ENCODE peak calls at places on chromosomes 1 and 21, in six cellular contexts. One of them, this sample, is unnamed.

GRCh38 chr1:42934541-42935312 is 23.9 kb downstream of the SLC2A1 start:
- DNase-seq in activated CD4-positive, alpha-beta T cell treated with anti-CD3 and anti-CD28 coated beads for 24 hours: no peak
- DNase-seq in HEK293T: no peak
- DNase-seq in Panc1: no peak
- DNase-seq in sciatic nerve: peak; percentile 56
- DNase-seq in HuH-7: no peak
- DNase-seq in this sample: no peak

GRCh38 chr1:109880961-109881894 is 29.4 kb upstream of the CSF1 start:
- DNase-seq in activated CD4-positive, alpha-beta T cell treated with anti-CD3 and anti-CD28 coated beads for 24 hours: no peak
- DNase-seq in HEK293T: no peak
- DNase-seq in Panc1: no peak
- DNase-seq in sciatic nerve: peak; percentile 60
- DNase-seq in HuH-7: no peak
- DNase-seq in this sample: no peak

GRCh38 chr1:99645699-99646531 is at the start of gene PALMD:
- DNase-seq in activated CD4-positive, alpha-beta T cell treated with anti-CD3 and anti-CD28 coated beads for 24 hours: no peak
- DNase-seq in HEK293T: peak; percentile 33
- DNase-seq in Panc1: no peak
- DNase-seq in sciatic nerve: peak; percentile 62
- DNase-seq in HuH-7: no peak
- DNase-seq in this sample: peak; percentile 51

GRCh38 chr1:99084562-99084961 is 79.9 kb upstream of the PLPPR5 start:
- DNase-seq in activated CD4-positive, alpha-beta T cell treated with anti-CD3 and anti-CD28 coated beads for 24 hours: no peak
- DNase-seq in HEK293T: no peak
- DNase-seq in Panc1: no peak
- DNase-seq in sciatic nerve: no peak
- DNase-seq in HuH-7: no peak
- DNase-seq in this sample: no peak

GRCh38 chr21:42650033-42650370 is 3.4 kb upstream of the PDE9A start:
- DNase-seq in activated CD4-positive, alpha-beta T cell treated with anti-CD3 and anti-CD28 coated beads for 24 hours: no peak
- DNase-seq in HEK293T: no peak
- DNase-seq in Panc1: no peak
- DNase-seq in sciatic nerve: no peak
- DNase-seq in HuH-7: no peak
- DNase-seq in this sample: no peak

GRCh38 chr1:164802573-164803282 is 243.7 kb downstream of the PBX1 start:
- DNase-seq in activated CD4-positive, alpha-beta T cell treated with anti-CD3 and anti-CD28 coated beads for 24 hours: no peak
- DNase-seq in HEK293T: no peak
- DNase-seq in Panc1: no peak
- DNase-seq in sciatic nerve: no peak
- DNase-seq in HuH-7: no peak
- DNase-seq in this sample: no peak

GRCh38 chr1:23867542-23867952 is 543 bp downstream of the FUCA1 start:
- DNase-seq in activated CD4-positive, alpha-beta T cell treated with anti-CD3 and anti-CD28 coated beads for 24 hours: no peak
- DNase-seq in HEK293T: no peak
- DNase-seq in Panc1: no peak
- DNase-seq in sciatic nerve: no peak
- DNase-seq in HuH-7: peak; percentile 33
- DNase-seq in this sample: no peak

GRCh38 chr1:169044296-169044695 is 62.2 kb upstream of the ATP1B1 start:
- DNase-seq in activated CD4-positive, alpha-beta T cell treated with anti-CD3 and anti-CD28 coated beads for 24 hours: no peak
- DNase-seq in HEK293T: no peak
- DNase-seq in Panc1: no peak
- DNase-seq in sciatic nerve: no peak
- DNase-seq in HuH-7: no peak
- DNase-seq in this sample: no peak

GRCh38 chr1:93770640-93771039 is 89.0 kb upstream of the BCAR3 start:
- DNase-seq in activated CD4-positive, alpha-beta T cell treated with anti-CD3 and anti-CD28 coated beads for 24 hours: no peak
- DNase-seq in HEK293T: no peak
- DNase-seq in Panc1: no peak
- DNase-seq in sciatic nerve: no peak
- DNase-seq in HuH-7: no peak
- DNase-seq in this sample: no peak

GRCh38 chr21:46248827-46249226 is 20.3 kb upstream of the LSS start:
- DNase-seq in activated CD4-positive, alpha-beta T cell treated with anti-CD3 and anti-CD28 coated beads for 24 hours: no peak
- DNase-seq in HEK293T: no peak
- DNase-seq in Panc1: no peak
- DNase-seq in sciatic nerve: no peak
- DNase-seq in HuH-7: no peak
- DNase-seq in this sample: no peak

GRCh38 chr1:18283601-18284385 is 176.2 kb downstream of the IGSF21 start:
- DNase-seq in activated CD4-positive, alpha-beta T cell treated with anti-CD3 and anti-CD28 coated beads for 24 hours: no peak
- DNase-seq in HEK293T: no peak
- DNase-seq in Panc1: no peak
- DNase-seq in sciatic nerve: no peak
- DNase-seq in HuH-7: no peak
- DNase-seq in this sample: no peak

GRCh38 chr1:247357781-247358211 is 26.1 kb upstream of the ZNF496 start:
- DNase-seq in activated CD4-positive, alpha-beta T cell treated with anti-CD3 and anti-CD28 coated beads for 24 hours: no peak
- DNase-seq in HEK293T: no peak
- DNase-seq in Panc1: no peak
- DNase-seq in sciatic nerve: no peak
- DNase-seq in HuH-7: no peak
- DNase-seq in this sample: no peak

GRCh38 chr1:31752952-31753351 is 11.2 kb downstream of the ADGRB2 start:
- DNase-seq in activated CD4-positive, alpha-beta T cell treated with anti-CD3 and anti-CD28 coated beads for 24 hours: no peak
- DNase-seq in HEK293T: no peak
- DNase-seq in Panc1: no peak
- DNase-seq in sciatic nerve: no peak
- DNase-seq in HuH-7: no peak
- DNase-seq in this sample: no peak

GRCh38 chr1:172255223-172255560 is 165.3 kb upstream of the C1orf105 start:
- DNase-seq in activated CD4-positive, alpha-beta T cell treated with anti-CD3 and anti-CD28 coated beads for 24 hours: no peak
- DNase-seq in HEK293T: no peak
- DNase-seq in Panc1: no peak
- DNase-seq in sciatic nerve: no peak
- DNase-seq in HuH-7: no peak
- DNase-seq in this sample: no peak

GRCh38 chr1:153428790-153429189 is 12.5 kb downstream of the S100A7A start:
- DNase-seq in activated CD4-positive, alpha-beta T cell treated with anti-CD3 and anti-CD28 coated beads for 24 hours: no peak
- DNase-seq in HEK293T: no peak
- DNase-seq in Panc1: no peak
- DNase-seq in sciatic nerve: no peak
- DNase-seq in HuH-7: no peak
- DNase-seq in this sample: no peak

GRCh38 chr1:246724725-246725095 is 501 bp downstream of the SCCPDH start:
- DNase-seq in activated CD4-positive, alpha-beta T cell treated with anti-CD3 and anti-CD28 coated beads for 24 hours: no peak
- DNase-seq in HEK293T: peak; percentile 20
- DNase-seq in Panc1: no peak
- DNase-seq in sciatic nerve: no peak
- DNase-seq in HuH-7: peak; percentile 57
- DNase-seq in this sample: no peak

GRCh38 chr1:193270996-193271395 is 84.6 kb upstream of the B3GALT2 start:
- DNase-seq in activated CD4-positive, alpha-beta T cell treated with anti-CD3 and anti-CD28 coated beads for 24 hours: no peak
- DNase-seq in HEK293T: no peak
- DNase-seq in Panc1: no peak
- DNase-seq in sciatic nerve: no peak
- DNase-seq in HuH-7: no peak
- DNase-seq in this sample: no peak

GRCh38 chr1:207026177-207026576 is 6.4 kb downstream of the C1orf116 start:
- DNase-seq in activated CD4-positive, alpha-beta T cell treated with anti-CD3 and anti-CD28 coated beads for 24 hours: no peak
- DNase-seq in HEK293T: no peak
- DNase-seq in Panc1: no peak
- DNase-seq in sciatic nerve: no peak
- DNase-seq in HuH-7: no peak
- DNase-seq in this sample: no peak

GRCh38 chr1:183279835-183280234 is 93.8 kb downstream of the LAMC2 start:
- DNase-seq in activated CD4-positive, alpha-beta T cell treated with anti-CD3 and anti-CD28 coated beads for 24 hours: no peak
- DNase-seq in HEK293T: no peak
- DNase-seq in Panc1: no peak
- DNase-seq in sciatic nerve: peak; percentile 67
- DNase-seq in HuH-7: no peak
- DNase-seq in this sample: no peak

GRCh38 chr1:70372426-70372825 is 17.9 kb upstream of the ANKRD13C start:
- DNase-seq in activated CD4-positive, alpha-beta T cell treated with anti-CD3 and anti-CD28 coated beads for 24 hours: no peak
- DNase-seq in HEK293T: no peak
- DNase-seq in Panc1: no peak
- DNase-seq in sciatic nerve: no peak
- DNase-seq in HuH-7: no peak
- DNase-seq in this sample: no peak

GRCh38 chr1:15410223-15410883 is 665 bp downstream of the EFHD2 start:
- DNase-seq in activated CD4-positive, alpha-beta T cell treated with anti-CD3 and anti-CD28 coated beads for 24 hours: no peak
- DNase-seq in HEK293T: no peak
- DNase-seq in Panc1: no peak
- DNase-seq in sciatic nerve: no peak
- DNase-seq in HuH-7: no peak
- DNase-seq in this sample: no peak

GRCh38 chr1:97137862-97138514 is 416.4 kb downstream of the PTBP2 start:
- DNase-seq in activated CD4-positive, alpha-beta T cell treated with anti-CD3 and anti-CD28 coated beads for 24 hours: peak; percentile 1
- DNase-seq in HEK293T: peak; percentile 67
- DNase-seq in Panc1: no peak
- DNase-seq in sciatic nerve: no peak
- DNase-seq in HuH-7: peak; percentile 15
- DNase-seq in this sample: peak; percentile 95

GRCh38 chr1:38529337-38529860 is 330.2 kb downstream of the RRAGC start:
- DNase-seq in activated CD4-positive, alpha-beta T cell treated with anti-CD3 and anti-CD28 coated beads for 24 hours: no peak
- DNase-seq in HEK293T: no peak
- DNase-seq in Panc1: no peak
- DNase-seq in sciatic nerve: no peak
- DNase-seq in HuH-7: no peak
- DNase-seq in this sample: no peak

GRCh38 chr1:76764638-76765572 is 102.4 kb upstream of the ST6GALNAC5 start:
- DNase-seq in activated CD4-positive, alpha-beta T cell treated with anti-CD3 and anti-CD28 coated beads for 24 hours: no peak
- DNase-seq in HEK293T: peak; percentile 43
- DNase-seq in Panc1: no peak
- DNase-seq in sciatic nerve: no peak
- DNase-seq in HuH-7: no peak
- DNase-seq in this sample: peak; percentile 78

GRCh38 chr1:180815188-180815587 is 97.5 kb upstream of the KIAA1614 start:
- DNase-seq in activated CD4-positive, alpha-beta T cell treated with anti-CD3 and anti-CD28 coated beads for 24 hours: no peak
- DNase-seq in HEK293T: no peak
- DNase-seq in Panc1: no peak
- DNase-seq in sciatic nerve: no peak
- DNase-seq in HuH-7: peak; percentile 9
- DNase-seq in this sample: no peak

GRCh38 chr1:248858096-248858890 is 592 bp downstream of the ZNF692 start:
- DNase-seq in activated CD4-positive, alpha-beta T cell treated with anti-CD3 and anti-CD28 coated beads for 24 hours: no peak
- DNase-seq in HEK293T: peak; percentile 40
- DNase-seq in Panc1: no peak
- DNase-seq in sciatic nerve: peak; percentile 78
- DNase-seq in HuH-7: peak; percentile 81
- DNase-seq in this sample: no peak

GRCh38 chr1:245148069-245148468 is 6.7 kb upstream of the KIF26B start:
- DNase-seq in activated CD4-positive, alpha-beta T cell treated with anti-CD3 and anti-CD28 coated beads for 24 hours: no peak
- DNase-seq in HEK293T: no peak
- DNase-seq in Panc1: no peak
- DNase-seq in sciatic nerve: no peak
- DNase-seq in HuH-7: no peak
- DNase-seq in this sample: no peak